ENCODE peak calls at places on chromosomes 12 and 14, in ten cellular contexts. L, J, Z, R, P, F, V, T, G and M are unnamed samples. For H3K4me1, the result is how much of the 10 kb centered on the place peaks cover.

GRCh38 chr12:1668833-1669543 is 21.9 kb upstream of the ADIPOR2 start:
- DNase-seq in Z (peak), T (no peak), V (no peak), F (no peak), R (peak), J (no peak), P (no peak), L (no peak), G (no peak), M (no peak)

GRCh38 chr12:123660328-123660727 is 10.6 kb upstream of the TCTN2 start:
- DNase-seq in Z (no peak), T (no peak), V (no peak), L (no peak), F (peak), G (no peak), R (no peak), P (no peak), J (peak), M (peak)

GRCh38 chr12:76489737-76490136 is 69.8 kb downstream of the OSBPL8 start:
- DNase-seq in Z (no peak), R (no peak), P (no peak), V (no peak), T (no peak), L (no peak), G (no peak), J (no peak), F (peak), M (no peak)

GRCh38 chr12:93363854-93364297 is 13.8 kb upstream of the NUDT4 start:
- DNase-seq in L (no peak), V (no peak), T (no peak), Z (no peak), G (no peak), F (peak), P (no peak), R (no peak), J (no peak), M (no peak)

GRCh38 chr14:89869606-89870005 is 84.9 kb downstream of the EFCAB11 start:
- DNase-seq in Z (no peak), L (no peak), G (no peak), V (no peak), R (no peak), J (no peak), F (no peak), P (no peak), T (no peak), M (no peak)

GRCh38 chr14:75401356-75401755 is 26.5 kb upstream of the JDP2 start:
- DNase-seq in G (peak), J (no peak), Z (peak), P (peak), V (peak), F (no peak), T (peak), R (peak), L (no peak), M (peak)

GRCh38 chr14:91947196-91948184 is at the start of gene FBLN5:
- DNase-seq in J (peak), Z (peak), G (peak), V (peak), F (peak), L (no peak), R (peak), T (peak), P (peak), M (peak)

GRCh38 chr12:103495783-103496456 is at the start of gene C12orf42:
- DNase-seq in J (peak), L (peak), Z (peak), G (no peak), R (no peak), T (peak), F (no peak), P (peak), V (peak), M (peak)

GRCh38 chr12:42804928-42805327 is 215.4 kb upstream of the PRICKLE1 start:
- DNase-seq in P (no peak), R (no peak), G (no peak), J (no peak), F (no peak), V (peak), Z (no peak), T (no peak), L (no peak), M (no peak)

GRCh38 chr14:23306113-23306411 is 571 bp upstream of the BCL2L2 start:
- DNase-seq in V (peak), P (no peak), T (no peak), R (no peak), J (no peak), G (no peak), Z (no peak), L (no peak), F (no peak), M (no peak)

GRCh38 chr12:109535863-109536250 is 37.4 kb downstream of the MMAB start:
- DNase-seq in T (no peak), G (no peak), L (no peak), R (no peak), V (no peak), F (no peak), Z (no peak), J (no peak), P (no peak), M (no peak)

GRCh38 chr12:83476006-83476405 is 789.3 kb downstream of the TMTC2 start:
- DNase-seq in V (no peak), P (no peak), G (no peak), R (no peak), T (no peak), F (no peak), L (no peak), Z (no peak), J (no peak), M (no peak)

GRCh38 chr14:59310644-59311043 is 122.2 kb downstream of the DAAM1 start:
- DNase-seq in T (no peak), F (peak), P (no peak), L (no peak), V (no peak), Z (no peak), R (no peak), J (no peak), G (no peak), M (no peak)

GRCh38 chr12:76558684-76559276 is 791 bp downstream of the OSBPL8 start:
- DNase-seq in T (peak), F (peak), V (peak), R (peak), P (peak), J (peak), L (peak), Z (peak), G (peak), M (peak)

GRCh38 chr12:14959916-14960315 is 1.5 kb downstream of the ARHGDIB start:
- DNase-seq in F (no peak), J (no peak), P (no peak), R (no peak), L (no peak), G (no peak), Z (peak), T (no peak), V (no peak), M (no peak)

GRCh38 chr14:68879841-68880575 is 87.1 kb upstream of the ZFP36L1 start:
- DNase-seq in G (no peak), V (no peak), T (no peak), R (no peak), P (no peak), F (no peak), Z (no peak), J (no peak), L (no peak), M (no peak)

GRCh38 chr12:105485926-105486325 is 155.4 kb downstream of the C12orf75 start:
- DNase-seq in R (no peak), P (no peak), F (peak), J (no peak), Z (no peak), V (no peak), G (no peak), T (no peak), L (no peak), M (no peak)

GRCh38 chr14:66496911-66497310 is 10.7 kb downstream of the CCDC196 start:
- DNase-seq in V (no peak), T (no peak), L (peak), J (no peak), F (no peak), G (no peak), P (no peak), R (no peak), Z (no peak), M (no peak)

GRCh38 chr12:6273931-6274687 is 36.4 kb upstream of the PLEKHG6 start:
- DNase-seq in T (no peak), Z (peak), R (no peak), J (no peak), V (peak), P (no peak), G (peak), F (no peak), L (no peak), M (no peak)

GRCh38 chr12:49901986-49902385 is 1.7 kb downstream of the FAIM2 start:
- DNase-seq in V (no peak), L (no peak), T (no peak), Z (no peak), G (no peak), R (no peak), P (no peak), J (no peak), F (no peak), M (no peak)
- H3K27ac ChIP-seq in V (no peak), L (no peak), T (no peak), Z (no peak), G (no peak), R (no peak), P (no peak), J (no peak), F (no peak), M (no peak)

GRCh38 chr12:79929065-79929464 is 5.8 kb downstream of the PPP1R12A start:
- DNase-seq in V (peak), R (no peak), P (no peak), F (no peak), L (no peak), Z (no peak), G (no peak), J (no peak), T (no peak), M (no peak)

GRCh38 chr12:79927772-79928474 is 7.0 kb downstream of the PPP1R12A start:
- DNase-seq in Z (no peak), F (peak), L (peak), G (no peak), R (no peak), J (no peak), T (no peak), P (no peak), V (no peak), M (no peak)

GRCh38 chr12:79926951-79927350 is 7.9 kb downstream of the PPP1R12A start:
- DNase-seq in R (no peak), L (no peak), V (no peak), T (no peak), Z (no peak), P (no peak), F (no peak), J (no peak), G (no peak), M (no peak)

GRCh38 chr12:79921786-79922185 is 13.1 kb downstream of the PPP1R12A start:
- DNase-seq in P (peak), L (no peak), T (no peak), V (no peak), J (no peak), F (no peak), Z (no peak), G (no peak), R (no peak), M (no peak)

DNA sequence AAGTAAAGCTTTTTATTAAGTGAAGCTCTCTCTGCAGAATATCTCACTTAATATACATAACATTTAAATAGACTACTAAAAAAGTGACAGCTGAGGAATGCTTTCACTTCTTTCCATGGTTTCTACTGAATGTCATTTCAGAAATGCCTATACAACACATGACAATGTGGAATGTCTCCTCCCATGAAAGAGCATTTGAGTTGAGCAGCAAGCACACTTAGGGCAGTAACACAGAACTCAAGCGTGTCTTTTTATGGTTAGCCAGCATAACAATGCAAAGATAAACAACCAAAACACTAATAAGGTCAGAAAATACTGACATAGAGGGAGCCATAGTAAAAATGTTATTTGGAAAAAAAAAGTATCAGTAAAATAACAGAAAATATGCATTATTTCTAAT is 9.4 kb downstream of the PPP1R12A start:
- DNase-seq in G (no peak), Z (no peak), R (no peak), L (no peak), J (no peak), P (no peak), F (peak), T (no peak), V (no peak), M (no peak)
- H3K4me1 ChIP-seq in G (under half), Z (under half), R (half or more), L (under half), J (under half), P (under half), F (under half), T (under half), V (under half), M (under half)

DNA sequence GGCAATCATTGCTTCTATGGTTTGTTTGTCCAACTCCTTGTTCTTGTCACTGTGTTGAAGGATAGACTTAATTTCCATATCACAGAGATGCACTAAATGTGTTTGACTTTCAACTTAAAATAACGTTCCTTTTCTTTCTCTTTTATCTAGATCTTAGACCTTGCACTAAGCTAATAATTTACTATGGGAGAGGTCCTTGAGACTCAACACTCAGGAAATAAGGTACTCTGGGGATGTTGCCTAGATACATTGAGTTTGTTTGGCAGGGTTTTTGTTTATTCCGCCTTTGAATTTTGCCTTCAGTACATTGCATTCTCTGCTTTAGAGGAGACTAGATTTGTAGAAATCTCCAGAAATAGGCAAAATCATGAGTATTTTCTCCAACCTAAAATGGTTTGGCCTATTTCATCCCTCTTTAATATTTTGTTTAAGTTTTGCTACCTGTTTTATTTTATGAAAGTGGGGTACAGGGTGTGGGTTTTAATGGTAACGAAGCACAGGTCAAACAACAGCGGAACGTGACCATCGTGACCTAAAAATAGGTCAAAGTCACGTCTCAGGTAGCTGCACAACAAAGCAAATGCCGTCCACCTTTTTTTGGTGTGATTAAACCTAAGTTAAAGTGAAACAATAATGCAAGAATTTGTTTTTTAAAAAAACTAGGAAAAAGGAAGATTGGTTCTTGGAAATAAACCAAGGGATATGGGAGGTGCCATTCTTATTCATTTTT is 115.3 kb upstream of the CPSF6 start:
- DNase-seq in V (no peak), J (no peak), G (no peak), P (no peak), L (no peak), Z (no peak), F (no peak), R (no peak), T (no peak), M (no peak)
- H3K27ac ChIP-seq in V (no peak), J (no peak), G (no peak), P (no peak), L (no peak), Z (no peak), F (no peak), R (no peak), T (no peak), M (no peak)

DNA sequence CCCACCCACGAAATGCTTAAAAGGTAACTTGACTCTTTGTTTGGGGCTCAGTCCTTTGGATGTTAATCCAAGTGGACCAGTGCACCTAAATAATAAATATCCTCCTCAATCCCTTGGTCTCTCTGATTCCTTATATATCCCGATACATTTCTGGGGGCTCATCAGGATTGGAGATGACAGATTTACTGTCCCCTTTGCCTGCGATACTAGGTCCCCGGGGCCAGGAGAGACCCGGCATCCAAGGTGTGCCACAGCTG is 26.2 kb downstream of the KLRK1 start:
- DNase-seq in L (no peak), V (no peak), G (no peak), R (no peak), F (no peak), Z (no peak), T (no peak), P (no peak), J (no peak), M (no peak)
- H3K4me1 ChIP-seq in L (under half), V (under half), G (under half), R (under half), F (under half), Z (under half), T (under half), P (under half), J (under half), M (under half)

DNA sequence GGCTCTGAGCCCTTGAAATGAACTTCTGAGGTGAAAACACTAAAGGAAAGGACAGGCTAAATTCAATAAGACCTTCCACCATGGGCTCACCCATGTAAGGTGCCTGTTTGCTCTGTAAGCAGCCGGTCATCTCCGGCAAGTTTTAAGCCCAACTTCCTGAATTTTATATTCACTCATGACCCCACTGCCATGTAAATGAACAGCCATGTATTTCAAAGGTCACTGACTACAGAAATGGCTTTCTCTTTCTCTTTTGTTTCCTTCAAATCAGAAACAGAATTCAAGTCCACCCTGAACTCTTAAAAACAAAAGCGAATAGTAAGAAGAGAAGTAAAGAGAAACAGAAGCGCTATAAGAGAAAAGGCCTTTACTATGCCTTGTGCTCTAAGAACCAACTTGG is 61.7 kb upstream of the OVCH1 start:
- DNase-seq in V (no peak), T (no peak), P (no peak), G (no peak), J (no peak), L (no peak), R (no peak), Z (peak), F (no peak), M (no peak)
- H3K27ac ChIP-seq in V (no peak), T (no peak), P (peak), G (peak), J (no peak), L (no peak), R (peak), Z (no peak), F (no peak), M (no peak)

GRCh38 chr14:100668352-100668751 is 58.3 kb upstream of the DLK1 start:
- DNase-seq in R (no peak), T (no peak), L (no peak), F (no peak), P (no peak), J (no peak), Z (no peak), G (no peak), V (no peak), M (no peak)
- H3K4me1 ChIP-seq in R (under half), T (under half), L (under half), F (under half), P (under half), J (under half), Z (under half), G (under half), V (under half), M (under half)

GRCh38 chr12:28190321-28191017 is at the start of gene CCDC91:
- DNase-seq in T (peak), G (peak), V (peak), L (peak), F (peak), P (peak), Z (peak), R (peak), J (peak), M (peak)

GRCh38 chr12:28192145-28192544 is 1.9 kb downstream of the CCDC91 start:
- DNase-seq in L (no peak), G (no peak), F (no peak), Z (no peak), J (no peak), T (no peak), R (no peak), V (no peak), P (no peak), M (no peak)

GRCh38 chr12:28191018-28191595 is 851 bp downstream of the CCDC91 start:
- DNase-seq in J (peak), Z (no peak), F (peak), P (no peak), R (no peak), L (no peak), V (peak), T (no peak), G (no peak), M (peak)

GRCh38 chr12:28191690-28192089 is 1.4 kb downstream of the CCDC91 start:
- DNase-seq in J (peak), P (no peak), T (no peak), Z (peak), F (peak), L (no peak), V (peak), G (no peak), R (no peak), M (no peak)

DNA sequence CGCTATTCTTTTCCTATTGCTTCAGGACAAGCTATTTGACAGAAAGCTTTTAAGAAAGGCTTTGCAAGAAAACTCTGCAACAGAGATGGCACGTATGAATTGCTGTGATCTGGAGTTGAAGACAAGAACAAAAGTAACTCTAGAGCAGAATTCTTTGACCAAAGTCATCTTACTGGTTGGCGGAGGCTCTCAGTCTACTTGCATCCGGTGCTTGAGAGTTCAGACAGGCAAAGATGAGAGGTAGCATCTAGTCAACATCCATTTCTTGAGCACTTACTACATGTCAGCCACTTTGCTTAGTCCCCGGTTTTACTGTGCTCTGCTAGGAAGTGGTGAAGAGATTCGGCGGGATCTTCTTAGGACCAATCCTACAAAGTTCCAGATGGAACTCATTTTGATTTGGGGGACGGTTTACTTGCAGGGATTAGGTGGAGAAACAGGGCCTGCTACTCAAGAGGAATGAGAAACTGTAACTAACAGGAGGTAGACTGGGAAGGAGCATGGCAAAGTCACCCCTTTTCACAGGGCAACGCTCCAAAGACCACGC is 409 bp upstream of the CCDC91 start:
- DNase-seq in Z (no peak), J (peak), V (no peak), F (no peak), P (no peak), T (peak), G (no peak), R (no peak), L (no peak), M (no peak)
- H3K27ac ChIP-seq in Z (peak), J (peak), V (peak), F (peak), P (peak), T (no peak), G (peak), R (peak), L (peak), M (peak)

GRCh38 chr12:3137814-3138445 is 60.8 kb downstream of the TSPAN9 start:
- DNase-seq in G (no peak), F (no peak), J (no peak), Z (no peak), P (no peak), R (no peak), T (no peak), L (no peak), V (no peak), M (no peak)
- H3K4me1 ChIP-seq in G (under half), F (under half), J (under half), Z (under half), P (under half), R (half or more), T (under half), L (under half), V (under half), M (under half)